ENCODE peak calls at places on chromosomes 6 and 20, in five cellular contexts. N, M, F, I and B are unnamed samples.
A peak's percentile ranks its signal among the peaks of the same experiment; 100 is the strongest.

GRCh38 chr6:20444786-20445271 is 43.1 kb downstream of the E2F3 start:
- DNase-seq in I (no peak), N (peak; percentile 71), F (no peak), M (no peak), B (no peak)

GRCh38 chr6:26394289-26394688 is 7.8 kb upstream of the BTN3A1 start:
- DNase-seq in F (no peak), I (no peak), N (peak; percentile 82), M (no peak), B (no peak)

GRCh38 chr6:81864124-81864523 is 111.6 kb upstream of the TENT5A start:
- DNase-seq in N (no peak), I (no peak), M (no peak), F (no peak), B (no peak)

GRCh38 chr20:48075591-48076174 is 290.4 kb upstream of the SULF2 start:
- DNase-seq in M (no peak), I (no peak), F (no peak), N (peak; percentile 25), B (no peak)

GRCh38 chr20:6848041-6848440 is 80.6 kb downstream of the BMP2 start:
- DNase-seq in F (no peak), M (no peak), I (no peak), N (no peak), B (no peak)

GRCh38 chr20:64203037-64203777 is 39.0 kb downstream of the MYT1 start:
- DNase-seq in F (no peak), I (no peak), M (no peak), N (peak; percentile 32), B (no peak)

GRCh38 chr6:4134841-4135664 is at the start of gene ECI2:
- DNase-seq in I (no peak), M (peak; percentile 82), F (no peak), N (peak; percentile 78), B (peak; percentile 93)

GRCh38 chr6:32393660-32394420 is 13.1 kb downstream of the BTNL2 start:
- DNase-seq in I (peak; percentile 51), F (no peak), M (no peak), N (peak; percentile 10), B (no peak)

GRCh38 chr6:143328885-143329284 is 121.6 kb downstream of the ADAT2 start:
- DNase-seq in N (peak; percentile 39), I (no peak), F (no peak), M (no peak), B (no peak)

GRCh38 chr6:106225581-106225980 is 100.0 kb downstream of the ATG5 start:
- DNase-seq in F (no peak), M (no peak), I (no peak), N (no peak), B (no peak)

GRCh38 chr6:83741089-83741488 is 32.2 kb upstream of the SNAP91 start:
- DNase-seq in F (no peak), I (no peak), M (no peak), N (no peak), B (no peak)

GRCh38 chr20:41367393-41367695 is 726 bp upstream of the EMILIN3 start:
- DNase-seq in F (no peak), M (no peak), N (no peak), I (no peak), B (no peak)

GRCh38 chr6:159969204-159969912 is 476 bp downstream of the IGF2R start:
- DNase-seq in F (no peak), N (peak; percentile 69), I (peak; percentile 56), M (peak; percentile 69), B (peak; percentile 90)